ENCODE peak calls at places on chromosomes 12 and 14, in eight cellular contexts. F is testis; A is H1; I is mammary epithelial cell; D is body of pancreas; X is tibial nerve; W is CD8-positive, alpha-beta T cell; O is ovary. M is an unnamed sample.
A peak's percentile ranks its signal among the peaks of the same experiment; 100 is the strongest.

GRCh38 chr14:75123991-75124390 is 2.9 kb downstream of the NEK9 start:
- DNase-seq in I (peak; percentile 76), O (no peak), D (no peak), X (no peak), A (no peak), W (peak; percentile 12), F (peak; percentile 26), M (peak; percentile 73)

GRCh38 chr12:10220398-10221077 is 7.9 kb downstream of the GABARAPL1 start:
- DNase-seq in I (peak; percentile 55), F (peak; percentile 64), X (peak; percentile 90), O (peak; percentile 31), D (peak; percentile 86), W (no peak), A (no peak), M (peak; percentile 93)

GRCh38 chr12:117025481-117026151 is 73.6 kb downstream of the TESC start:
- DNase-seq in I (peak; percentile 44), F (peak; percentile 83), W (peak; percentile 53), A (peak; percentile 90), D (peak; percentile 88), O (peak; percentile 82), X (peak; percentile 51), M (peak; percentile 77)

GRCh38 chr14:95496111-95496681 is 20.3 kb downstream of the SYNE3 start:
- DNase-seq in I (no peak), F (no peak), O (no peak), D (no peak), A (no peak), W (no peak), X (no peak), M (no peak)

GRCh38 chr14:79325071-79325470 is 886.2 kb downstream of the DIO2 start:
- DNase-seq in O (no peak), W (no peak), A (no peak), X (no peak), D (peak; percentile 30), F (no peak), I (no peak), M (no peak)

GRCh38 chr12:848519-849191 is 96.3 kb downstream of the WNK1 start:
- DNase-seq in D (no peak), A (no peak), F (no peak), O (no peak), W (no peak), X (no peak), I (peak; percentile 43), M (no peak)

GRCh38 chr12:70809887-70810286 is 110.7 kb downstream of the PTPRR start:
- DNase-seq in X (no peak), A (no peak), I (no peak), F (no peak), O (no peak), D (no peak), W (no peak), M (no peak)

GRCh38 chr12:52969828-52970569 is 21.1 kb downstream of the KRT18 start:
- DNase-seq in X (no peak), O (no peak), W (no peak), D (peak; percentile 99), I (no peak), A (no peak), F (no peak), M (no peak)

GRCh38 chr12:116642683-116643082 is 83.5 kb downstream of the MAP1LC3B2 start:
- DNase-seq in D (no peak), A (no peak), F (no peak), X (no peak), W (no peak), O (no peak), I (no peak), M (no peak)

GRCh38 chr12:79371226-79371625 is 319.5 kb downstream of the PAWR start:
- DNase-seq in D (no peak), O (no peak), I (peak; percentile 14), A (no peak), W (no peak), X (no peak), F (no peak), M (no peak)

GRCh38 chr12:113056631-113057488 is at the start of gene DTX1:
- DNase-seq in I (no peak), O (peak; percentile 31), A (no peak), X (no peak), D (peak; percentile 51), F (peak; percentile 58), W (peak; percentile 37), M (no peak)

GRCh38 chr14:20454359-20454644 is 310 bp downstream of the OSGEP start:
- DNase-seq in F (peak; percentile 86), O (no peak), X (no peak), D (peak; percentile 90), W (peak; percentile 81), I (no peak), A (no peak), M (no peak)

GRCh38 chr14:95515080-95515489 is 1.4 kb downstream of the SYNE3 start:
- DNase-seq in W (no peak), O (peak; percentile 61), D (no peak), A (no peak), I (no peak), X (no peak), F (peak; percentile 67), M (no peak)

GRCh38 chr14:100336618-100337530 is 13.7 kb downstream of the SLC25A47 start:
- DNase-seq in X (no peak), F (peak; percentile 9), O (peak; percentile 9), D (no peak), A (no peak), I (no peak), W (no peak), M (no peak)

GRCh38 chr14:30908826-30909225 is 34.5 kb downstream of the COCH start:
- DNase-seq in I (no peak), O (no peak), D (no peak), A (no peak), F (no peak), X (no peak), W (no peak), M (no peak)

GRCh38 chr12:112252184-112252583 is 126.8 kb downstream of the TRAFD1 start:
- DNase-seq in W (no peak), D (peak; percentile 56), X (no peak), F (no peak), O (no peak), A (no peak), I (peak; percentile 22), M (no peak)

GRCh38 chr12:4881665-4882064 is 28.0 kb upstream of the KCNA1 start:
- DNase-seq in X (no peak), D (no peak), I (no peak), A (no peak), W (no peak), O (no peak), F (peak; percentile 70), M (no peak)

GRCh38 chr12:64390275-64390851 is at the start of gene C12orf56:
- DNase-seq in D (peak; percentile 30), I (no peak), F (no peak), W (no peak), A (no peak), X (no peak), O (no peak), M (no peak)

GRCh38 chr12:25074954-25075353 is 120.0 kb downstream of the DNAI7 start:
- DNase-seq in A (no peak), F (no peak), W (no peak), D (no peak), X (no peak), I (no peak), O (no peak), M (no peak)

GRCh38 chr14:63644741-63645140 is 3.1 kb upstream of the WDR89 start:
- DNase-seq in X (no peak), F (no peak), O (no peak), W (no peak), A (no peak), D (no peak), I (no peak), M (no peak)

GRCh38 chr14:63642656-63643382 is 1.1 kb upstream of the WDR89 start:
- DNase-seq in X (no peak), A (no peak), I (no peak), O (no peak), W (no peak), D (no peak), F (no peak), M (no peak)

GRCh38 chr14:63641473-63642228 is at the start of gene WDR89:
- DNase-seq in D (peak; percentile 97), W (peak; percentile 93), X (peak; percentile 96), O (peak; percentile 96), A (peak; percentile 94), I (peak; percentile 100), F (peak; percentile 99), M (peak; percentile 99)

GRCh38 chr14:63647696-63648410 is 6.2 kb upstream of the WDR89 start:
- DNase-seq in F (no peak), I (no peak), X (no peak), O (no peak), A (no peak), D (no peak), W (no peak), M (no peak)

GRCh38 chr14:63642229-63642611 is 549 bp upstream of the WDR89 start:
- DNase-seq in F (peak; percentile 96), O (peak; percentile 72), D (peak; percentile 85), A (no peak), I (peak; percentile 93), X (peak; percentile 88), W (peak; percentile 76), M (peak; percentile 91)
- TF ChIP-seq CTCF in F (no peak), O (no peak), D (no peak), A (no peak), I (no peak), X (no peak), W (no peak), M (no peak)

GRCh38 chr12:131982041-131982440 is 32.3 kb downstream of the EP400 start:
- DNase-seq in F (peak; percentile 6), D (no peak), X (no peak), W (no peak), A (no peak), O (no peak), I (no peak), M (peak; percentile 38)

GRCh38 chr12:131981388-131981787 is 31.6 kb downstream of the EP400 start:
- DNase-seq in I (no peak), F (no peak), A (no peak), X (no peak), D (no peak), W (no peak), O (no peak), M (peak; percentile 36)

GRCh38 chr12:131985145-131985875 is 35.6 kb downstream of the EP400 start:
- DNase-seq in F (peak; percentile 15), I (no peak), O (no peak), D (no peak), A (peak; percentile 38), W (no peak), X (no peak), M (peak; percentile 59)

GRCh38 chr12:131983554-131983953 is 33.8 kb downstream of the EP400 start:
- DNase-seq in X (no peak), F (no peak), A (no peak), O (no peak), I (no peak), W (no peak), D (no peak), M (no peak)

GRCh38 chr12:131983026-131983425 is 33.3 kb downstream of the EP400 start:
- DNase-seq in W (no peak), A (no peak), X (no peak), F (peak; percentile 4), I (no peak), O (no peak), D (no peak), M (peak; percentile 43)
- H3K27ac ChIP-seq in W (no peak overlapping the region), A (no peak overlapping the region), X (no peak overlapping the region), F (no peak overlapping the region), I (no peak overlapping the region), O (no peak overlapping the region), D (no peak overlapping the region), M (no peak overlapping the region)

GRCh38 chr14:23520899-23521521 is 30.6 kb downstream of the ZFHX2 start:
- DNase-seq in W (no peak), I (no peak), O (no peak), X (no peak), F (no peak), D (no peak), A (no peak), M (no peak)
- H3K36me3 ChIP-seq in W (no peaks in the 10 kb centered on the region), I (no peaks in the 10 kb centered on the region), O (no peaks in the 10 kb centered on the region), X (no peaks in the 10 kb centered on the region), F (no peaks in the 10 kb centered on the region), D (no peaks in the 10 kb centered on the region), A (no peaks in the 10 kb centered on the region), M (no peaks in the 10 kb centered on the region)

GRCh38 chr12:56581418-56582145 is 48.5 kb downstream of the BAZ2A start:
- DNase-seq in D (no peak), I (peak; percentile 81), A (no peak), O (peak; percentile 61), W (peak; percentile 38), X (peak; percentile 25), F (peak; percentile 75), M (no peak)
- TF ChIP-seq CTCF in D (no peak), I (no peak), A (no peak), O (no peak), W (no peak), X (no peak), F (no peak), M (no peak)

M was measured in right atrium auricular region.